ENCODE peak calls at places on chromosomes 7 and 10, in four cellular contexts. One of them, this sample, is unnamed.

GRCh38 chr7:2908103-2908683 is 64.1 kb upstream of the GNA12 start:
- DNase-seq in upper lobe of right lung: no peak
- DNase-seq in fibroblast of lung: no peak
- DNase-seq in tibial artery: no peak
- DNase-seq in this sample: no peak

GRCh38 chr10:130924138-130924819 is 387.2 kb downstream of the TCERG1L start:
- DNase-seq in upper lobe of right lung: no peak
- DNase-seq in fibroblast of lung: no peak
- DNase-seq in tibial artery: no peak
- DNase-seq in this sample: no peak

GRCh38 chr10:24344695-24345473 is 135.9 kb downstream of the KIAA1217 start:
- DNase-seq in upper lobe of right lung: no peak
- DNase-seq in fibroblast of lung: no peak
- DNase-seq in tibial artery: no peak
- DNase-seq in this sample: no peak

GRCh38 chr7:140082770-140083169 is 20.0 kb upstream of the PARP12 start:
- DNase-seq in upper lobe of right lung: peak; percentile 46
- DNase-seq in fibroblast of lung: no peak
- DNase-seq in tibial artery: no peak
- DNase-seq in this sample: no peak

GRCh38 chr7:98807306-98807880 is 62.4 kb downstream of the TMEM130 start:
- DNase-seq in upper lobe of right lung: no peak
- DNase-seq in fibroblast of lung: peak; percentile 50
- DNase-seq in tibial artery: no peak
- DNase-seq in this sample: no peak

GRCh38 chr10:47058961-47059391 is 147.7 kb downstream of the PTPN20 start:
- DNase-seq in upper lobe of right lung: no peak
- DNase-seq in fibroblast of lung: peak; percentile 16
- DNase-seq in tibial artery: no peak
- DNase-seq in this sample: no peak

GRCh38 chr7:19128856-19129255 is 11.4 kb upstream of the TWIST1 start:
- DNase-seq in upper lobe of right lung: no peak
- DNase-seq in fibroblast of lung: no peak
- DNase-seq in tibial artery: no peak
- DNase-seq in this sample: no peak

GRCh38 chr7:45081670-45081974 is 7.1 kb downstream of the NACAD start:
- DNase-seq in upper lobe of right lung: no peak
- DNase-seq in fibroblast of lung: no peak
- DNase-seq in tibial artery: no peak
- DNase-seq in this sample: no peak

GRCh38 chr10:73233883-73234282 is 13.2 kb downstream of the DNAJC9 start:
- DNase-seq in upper lobe of right lung: no peak
- DNase-seq in fibroblast of lung: no peak
- DNase-seq in tibial artery: no peak
- DNase-seq in this sample: no peak

GRCh38 chr10:94429049-94429707 is 26.8 kb downstream of the TBC1D12 start:
- DNase-seq in upper lobe of right lung: no peak
- DNase-seq in fibroblast of lung: peak; percentile 90
- DNase-seq in tibial artery: no peak
- DNase-seq in this sample: no peak

GRCh38 chr10:46546591-46547330 is 9.7 kb downstream of the GPRIN2 start:
- DNase-seq in upper lobe of right lung: peak; percentile 91
- DNase-seq in fibroblast of lung: no peak
- DNase-seq in tibial artery: peak; percentile 20
- DNase-seq in this sample: peak; percentile 43

GRCh38 chr10:104216631-104217030 is 15.5 kb downstream of the CFAP43 start:
- DNase-seq in upper lobe of right lung: no peak
- DNase-seq in fibroblast of lung: no peak
- DNase-seq in tibial artery: no peak
- DNase-seq in this sample: no peak

GRCh38 chr10:125773702-125774101 is 1.9 kb downstream of the MMP21 start:
- DNase-seq in upper lobe of right lung: no peak
- DNase-seq in fibroblast of lung: no peak
- DNase-seq in tibial artery: no peak
- DNase-seq in this sample: no peak

GRCh38 chr7:129381710-129382484 is 52.3 kb upstream of the STRIP2 start:
- DNase-seq in upper lobe of right lung: no peak
- DNase-seq in fibroblast of lung: no peak
- DNase-seq in tibial artery: no peak
- DNase-seq in this sample: no peak

GRCh38 chr7:129375221-129375938 is 58.9 kb upstream of the STRIP2 start:
- DNase-seq in upper lobe of right lung: no peak
- DNase-seq in fibroblast of lung: no peak
- DNase-seq in tibial artery: no peak
- DNase-seq in this sample: no peak

GRCh38 chr7:129376076-129376777 is 58.0 kb upstream of the STRIP2 start:
- DNase-seq in upper lobe of right lung: no peak
- DNase-seq in fibroblast of lung: peak; percentile 13
- DNase-seq in tibial artery: peak; percentile 23
- DNase-seq in this sample: no peak

GRCh38 chr7:129373651-129374428 is 60.4 kb upstream of the STRIP2 start:
- DNase-seq in upper lobe of right lung: no peak
- DNase-seq in fibroblast of lung: no peak
- DNase-seq in tibial artery: no peak
- DNase-seq in this sample: no peak

DNA sequence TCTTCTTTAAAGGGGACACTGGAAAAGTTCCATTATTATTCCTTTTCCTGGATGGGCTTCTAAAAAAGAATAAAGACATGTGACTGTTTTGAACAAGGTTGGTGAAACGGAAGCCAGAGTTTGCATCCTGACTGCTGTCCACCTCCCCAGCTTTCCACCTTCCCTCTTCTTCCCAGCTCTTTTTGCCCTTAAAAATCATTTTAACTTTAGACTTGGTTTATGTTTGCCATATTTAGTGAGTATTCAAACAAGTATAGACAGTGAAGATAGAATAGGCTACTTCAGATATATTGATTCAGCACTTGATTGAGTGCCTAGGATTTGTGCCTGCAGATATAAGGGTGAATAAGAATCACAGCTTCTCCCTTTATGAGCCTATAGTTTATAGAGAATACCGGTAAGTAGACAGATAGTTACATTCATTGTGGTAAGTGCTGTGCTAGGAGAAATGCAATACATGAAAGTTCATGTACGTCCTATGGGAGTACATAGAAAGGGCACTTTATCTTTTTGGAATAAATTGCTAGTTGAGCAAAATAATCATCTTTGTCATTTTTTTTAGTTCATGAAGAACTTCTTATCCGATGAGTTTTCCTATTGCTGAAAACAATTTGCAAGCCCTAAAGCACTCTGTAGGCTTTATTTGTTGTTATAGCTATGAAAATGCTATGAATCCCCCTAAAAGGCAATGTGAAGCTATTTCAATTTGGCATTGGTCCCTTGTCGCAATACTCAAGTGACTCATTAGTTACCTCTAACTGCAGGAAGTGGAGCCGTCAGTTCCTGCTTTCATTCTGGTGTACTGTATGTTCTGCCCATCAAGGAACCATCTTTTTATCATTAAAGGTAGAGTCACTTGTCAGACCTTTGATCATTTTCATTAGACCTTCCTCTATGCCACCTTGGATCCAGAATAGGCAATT is 57.2 kb upstream of the STRIP2 start:
- DNase-seq in upper lobe of right lung: no peak
- DNase-seq in fibroblast of lung: peak; percentile 35
- DNase-seq in tibial artery: no peak
- DNase-seq in this sample: peak; percentile 50
- TF ChIP-seq CTCF in upper lobe of right lung: no peak
- TF ChIP-seq CTCF in fibroblast of lung: no peak
- TF ChIP-seq CTCF in tibial artery: no peak
- TF ChIP-seq CTCF in this sample: no peak

DNA sequence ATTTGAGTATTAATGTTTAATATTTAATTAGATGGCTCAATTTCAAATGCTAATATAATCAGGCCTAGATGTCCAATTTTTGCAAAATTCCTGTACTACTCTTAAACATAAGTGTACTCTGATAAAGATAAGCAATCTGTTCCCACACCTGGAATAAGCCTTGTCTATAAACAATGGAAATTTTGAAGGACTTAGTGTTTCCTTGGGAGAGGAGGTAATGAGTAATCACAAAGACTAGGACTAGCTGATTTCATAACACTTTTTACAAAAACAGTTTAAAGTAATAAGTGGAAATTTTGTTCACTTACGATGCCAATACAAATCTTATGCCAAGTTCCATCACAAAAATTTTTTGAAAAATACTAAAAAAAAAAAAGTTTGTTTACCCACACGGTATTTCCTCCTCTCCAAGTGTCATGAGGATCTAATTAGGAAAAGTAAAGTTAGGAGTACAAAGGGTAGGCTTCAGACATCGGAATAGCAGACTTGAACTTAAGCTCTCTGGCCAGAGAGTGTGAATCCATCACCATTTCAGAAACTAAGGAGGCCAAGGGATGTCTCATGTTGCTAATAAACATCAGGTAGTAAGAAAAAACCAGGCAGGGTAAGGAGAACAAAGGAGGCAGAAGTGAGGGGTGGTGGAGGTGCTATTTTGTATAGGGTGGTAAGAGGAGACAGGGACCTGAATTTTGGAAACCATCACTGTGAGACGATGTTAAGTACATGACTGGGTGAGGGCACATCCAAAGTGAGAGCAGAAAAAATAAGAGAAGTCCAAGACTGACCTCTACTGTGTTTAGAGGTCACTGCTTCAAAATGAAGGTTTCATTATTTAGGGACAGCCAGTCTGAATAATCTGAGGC is 61.3 kb downstream of the RAPGEF5 start:
- DNase-seq in upper lobe of right lung: no peak
- DNase-seq in fibroblast of lung: no peak
- DNase-seq in tibial artery: no peak
- DNase-seq in this sample: no peak
- TF ChIP-seq CTCF in upper lobe of right lung: peak; percentile 16
- TF ChIP-seq CTCF in fibroblast of lung: no peak
- TF ChIP-seq CTCF in tibial artery: peak; percentile 14
- TF ChIP-seq CTCF in this sample: no peak

GRCh38 chr7:85796956-85797355 is 610.1 kb upstream of the SEMA3D start:
- DNase-seq in upper lobe of right lung: no peak
- DNase-seq in fibroblast of lung: no peak
- DNase-seq in tibial artery: no peak
- DNase-seq in this sample: no peak
- TF ChIP-seq CTCF in upper lobe of right lung: no peak
- TF ChIP-seq CTCF in fibroblast of lung: no peak
- TF ChIP-seq CTCF in tibial artery: no peak
- TF ChIP-seq CTCF in this sample: no peak

GRCh38 chr7:117979954-117980497 is 106.8 kb upstream of the CTTNBP2 start:
- DNase-seq in upper lobe of right lung: no peak
- DNase-seq in fibroblast of lung: no peak
- DNase-seq in tibial artery: no peak
- DNase-seq in this sample: no peak

GRCh38 chr7:117974891-117975290 is 101.7 kb upstream of the CTTNBP2 start:
- DNase-seq in upper lobe of right lung: no peak
- DNase-seq in fibroblast of lung: no peak
- DNase-seq in tibial artery: no peak
- DNase-seq in this sample: no peak

GRCh38 chr7:117971581-117972244 is 98.5 kb upstream of the CTTNBP2 start:
- DNase-seq in upper lobe of right lung: no peak
- DNase-seq in fibroblast of lung: no peak
- DNase-seq in tibial artery: no peak
- DNase-seq in this sample: no peak

GRCh38 chr7:117972606-117973005 is 99.4 kb upstream of the CTTNBP2 start:
- DNase-seq in upper lobe of right lung: no peak
- DNase-seq in fibroblast of lung: no peak
- DNase-seq in tibial artery: peak; percentile 58
- DNase-seq in this sample: no peak

DNA sequence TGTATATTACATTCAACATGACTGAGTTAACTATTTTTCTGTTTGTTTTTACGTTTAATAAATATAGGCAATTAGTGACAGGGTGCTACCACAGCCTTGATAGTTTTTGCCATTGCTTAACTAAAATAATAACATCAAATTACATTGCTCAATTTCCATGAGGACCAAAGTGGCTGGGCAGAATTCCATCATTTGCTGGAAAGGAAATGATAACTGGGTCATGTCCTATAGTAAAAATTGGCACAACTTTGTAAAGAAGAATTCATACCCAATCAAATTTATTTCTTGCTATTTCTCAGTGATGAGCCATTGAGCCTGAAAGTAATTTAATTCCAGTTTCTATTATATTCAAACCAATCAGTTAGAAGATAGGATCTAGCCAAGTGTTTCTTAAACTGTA is 102.2 kb upstream of the CTTNBP2 start:
- DNase-seq in upper lobe of right lung: no peak
- DNase-seq in fibroblast of lung: no peak
- DNase-seq in tibial artery: peak; percentile 62
- DNase-seq in this sample: no peak
- TF ChIP-seq CTCF in upper lobe of right lung: no peak
- TF ChIP-seq CTCF in fibroblast of lung: no peak
- TF ChIP-seq CTCF in tibial artery: no peak
- TF ChIP-seq CTCF in this sample: no peak

DNA sequence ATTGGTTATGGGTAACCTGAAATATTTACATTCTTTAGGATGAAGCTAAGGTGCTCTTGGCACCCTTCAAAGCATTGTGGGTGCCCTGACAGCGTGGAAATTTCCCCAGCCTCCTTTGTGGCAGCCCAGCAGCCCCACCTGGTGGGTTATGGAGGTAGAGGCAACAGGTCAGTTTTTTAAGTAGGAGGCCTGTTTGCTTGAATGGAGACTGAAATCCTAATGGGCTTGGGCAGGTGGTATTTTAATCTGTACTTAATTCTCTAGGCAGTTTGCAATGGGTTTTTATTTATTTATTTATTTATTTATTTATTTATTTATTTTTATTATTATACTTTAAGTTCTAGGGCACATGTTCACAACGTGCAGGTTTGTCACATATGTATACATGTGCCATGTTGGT is 139.4 kb downstream of the EPC1 start:
- DNase-seq in upper lobe of right lung: peak; percentile 74
- DNase-seq in fibroblast of lung: peak; percentile 33
- DNase-seq in tibial artery: peak; percentile 24
- DNase-seq in this sample: peak; percentile 61
- TF ChIP-seq CTCF in upper lobe of right lung: peak; percentile 71
- TF ChIP-seq CTCF in fibroblast of lung: peak; percentile 75
- TF ChIP-seq CTCF in tibial artery: peak; percentile 57
- TF ChIP-seq CTCF in this sample: peak; percentile 73

GRCh38 chr7:29556405-29557195 is 7.0 kb upstream of the PRR15 start:
- DNase-seq in upper lobe of right lung: no peak
- DNase-seq in fibroblast of lung: no peak
- DNase-seq in tibial artery: no peak
- DNase-seq in this sample: no peak
- TF ChIP-seq CTCF in upper lobe of right lung: no peak
- TF ChIP-seq CTCF in fibroblast of lung: no peak
- TF ChIP-seq CTCF in tibial artery: no peak
- TF ChIP-seq CTCF in this sample: peak; percentile 13

GRCh38 chr7:74364061-74364460 is 74.9 kb downstream of the CLIP2 start:
- DNase-seq in upper lobe of right lung: no peak
- DNase-seq in fibroblast of lung: no peak
- DNase-seq in tibial artery: no peak
- DNase-seq in this sample: no peak
- TF ChIP-seq CTCF in upper lobe of right lung: peak; percentile 5
- TF ChIP-seq CTCF in fibroblast of lung: no peak
- TF ChIP-seq CTCF in tibial artery: no peak
- TF ChIP-seq CTCF in this sample: no peak

DNA sequence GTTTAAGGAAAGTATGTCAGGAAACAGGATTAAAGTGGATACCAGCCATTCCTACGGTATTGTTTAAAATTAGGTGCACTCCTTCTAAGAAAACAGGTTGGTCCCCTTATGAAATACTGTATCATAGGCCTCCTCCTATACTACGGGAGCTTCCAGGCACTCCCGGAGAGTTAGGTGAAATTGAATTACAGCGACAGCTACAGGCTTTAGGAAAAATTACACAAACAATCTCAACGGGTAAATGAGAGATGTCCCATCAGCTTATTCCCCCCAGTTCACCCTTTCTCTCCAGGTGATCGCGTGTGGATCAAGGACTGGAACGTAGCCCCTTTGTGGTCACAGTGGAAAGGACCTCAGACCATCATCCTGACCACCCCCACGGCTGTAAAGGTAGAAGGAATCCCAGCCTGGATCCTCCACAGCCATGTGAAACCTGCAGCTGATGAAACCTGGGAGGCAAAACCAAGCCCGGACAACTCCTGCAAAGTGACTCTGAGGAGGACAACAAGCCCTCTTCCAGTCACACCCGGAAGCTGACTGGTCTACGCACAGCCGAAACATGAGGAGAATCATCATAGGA is 25.1 kb upstream of the GHITM start:
- DNase-seq in upper lobe of right lung: no peak
- DNase-seq in fibroblast of lung: no peak
- DNase-seq in tibial artery: no peak
- DNase-seq in this sample: no peak
- TF ChIP-seq CTCF in upper lobe of right lung: peak; percentile 25
- TF ChIP-seq CTCF in fibroblast of lung: no peak
- TF ChIP-seq CTCF in tibial artery: no peak
- TF ChIP-seq CTCF in this sample: no peak

This sample was measured in CD14-positive monocyte.